ENCODE peak calls at places on chromosomes 3 and 15, in nine cellular contexts. One of them, this sample, is unnamed.

GRCh38 chr3:194203482-194204035 is 67.6 kb downstream of the HES1 start:
- DNase-seq in GM23338: peak; percentile 40
- DNase-seq in stomach: no peak
- DNase-seq in spleen: no peak
- DNase-seq in HCT116: no peak
- DNase-seq in HepG2: no peak
- DNase-seq in vagina: no peak
- DNase-seq in transverse colon: no peak
- DNase-seq in Panc1: no peak
- DNase-seq in this sample: no peak

GRCh38 chr15:96585634-96586386 is 255.3 kb downstream of the NR2F2 start:
- DNase-seq in GM23338: peak; percentile 24
- DNase-seq in stomach: no peak
- DNase-seq in spleen: no peak
- DNase-seq in HCT116: no peak
- DNase-seq in HepG2: no peak
- DNase-seq in vagina: no peak
- DNase-seq in transverse colon: no peak
- DNase-seq in Panc1: no peak
- DNase-seq in this sample: no peak

GRCh38 chr15:55742498-55742926 is 440 bp downstream of the PRTG start:
- DNase-seq in GM23338: peak; percentile 23
- DNase-seq in stomach: no peak
- DNase-seq in spleen: no peak
- DNase-seq in HCT116: no peak
- DNase-seq in HepG2: no peak
- DNase-seq in vagina: no peak
- DNase-seq in transverse colon: peak; percentile 13
- DNase-seq in Panc1: no peak
- DNase-seq in this sample: no peak

GRCh38 chr3:183533410-183534132 is 21.9 kb downstream of the KLHL6 start:
- DNase-seq in GM23338: peak; percentile 61
- DNase-seq in stomach: no peak
- DNase-seq in spleen: no peak
- DNase-seq in HCT116: no peak
- DNase-seq in HepG2: no peak
- DNase-seq in vagina: no peak
- DNase-seq in transverse colon: peak; percentile 52
- DNase-seq in Panc1: no peak
- DNase-seq in this sample: no peak

GRCh38 chr15:90851114-90851513 is 17.3 kb upstream of the FURIN start:
- DNase-seq in GM23338: no peak
- DNase-seq in stomach: no peak
- DNase-seq in spleen: no peak
- DNase-seq in HCT116: no peak
- DNase-seq in HepG2: no peak
- DNase-seq in vagina: no peak
- DNase-seq in transverse colon: no peak
- DNase-seq in Panc1: no peak
- DNase-seq in this sample: no peak

GRCh38 chr3:42056840-42057239 is 34.3 kb upstream of the TRAK1 start:
- DNase-seq in GM23338: no peak
- DNase-seq in stomach: no peak
- DNase-seq in spleen: no peak
- DNase-seq in HCT116: no peak
- DNase-seq in HepG2: no peak
- DNase-seq in vagina: no peak
- DNase-seq in transverse colon: peak; percentile 3
- DNase-seq in Panc1: no peak
- DNase-seq in this sample: no peak

GRCh38 chr3:51873876-51874275 is 1.5 kb downstream of the IQCF5 start:
- DNase-seq in GM23338: no peak
- DNase-seq in stomach: no peak
- DNase-seq in spleen: no peak
- DNase-seq in HCT116: no peak
- DNase-seq in HepG2: no peak
- DNase-seq in vagina: no peak
- DNase-seq in transverse colon: no peak
- DNase-seq in Panc1: no peak
- DNase-seq in this sample: no peak

GRCh38 chr3:106206165-106206564 is 337.4 kb upstream of the CBLB start:
- DNase-seq in GM23338: peak; percentile 47
- DNase-seq in stomach: no peak
- DNase-seq in spleen: no peak
- DNase-seq in HCT116: no peak
- DNase-seq in HepG2: no peak
- DNase-seq in vagina: no peak
- DNase-seq in transverse colon: no peak
- DNase-seq in Panc1: no peak
- DNase-seq in this sample: no peak

GRCh38 chr15:77183066-77183465 is 112.2 kb upstream of the TSPAN3 start:
- DNase-seq in GM23338: no peak
- DNase-seq in stomach: no peak
- DNase-seq in spleen: no peak
- DNase-seq in HCT116: no peak
- DNase-seq in HepG2: no peak
- DNase-seq in vagina: no peak
- DNase-seq in transverse colon: no peak
- DNase-seq in Panc1: no peak
- DNase-seq in this sample: no peak

GRCh38 chr3:40312661-40313226 is 3.2 kb downstream of the EIF1B start:
- DNase-seq in GM23338: no peak
- DNase-seq in stomach: no peak
- DNase-seq in spleen: no peak
- DNase-seq in HCT116: no peak
- DNase-seq in HepG2: no peak
- DNase-seq in vagina: no peak
- DNase-seq in transverse colon: no peak
- DNase-seq in Panc1: no peak
- DNase-seq in this sample: no peak
- H3K27me3 ChIP-seq in GM23338: no peaks in the 10 kb centered on the region
- H3K27me3 ChIP-seq in stomach: no peaks in the 10 kb centered on the region
- H3K27me3 ChIP-seq in spleen: no peaks in the 10 kb centered on the region
- H3K27me3 ChIP-seq in HCT116: no peaks in the 10 kb centered on the region
- H3K27me3 ChIP-seq in HepG2: no peaks in the 10 kb centered on the region
- H3K27me3 ChIP-seq in vagina: no peaks in the 10 kb centered on the region
- H3K27me3 ChIP-seq in transverse colon: no peaks in the 10 kb centered on the region
- H3K27me3 ChIP-seq in Panc1: no peaks in the 10 kb centered on the region
- H3K27me3 ChIP-seq in this sample: no peaks in the 10 kb centered on the region

GRCh38 chr15:94526071-94526689 is 294.8 kb downstream of the MCTP2 start:
- DNase-seq in GM23338: peak; percentile 74
- DNase-seq in stomach: no peak
- DNase-seq in spleen: no peak
- DNase-seq in HCT116: peak; percentile 19
- DNase-seq in HepG2: no peak
- DNase-seq in vagina: no peak
- DNase-seq in transverse colon: no peak
- DNase-seq in Panc1: no peak
- DNase-seq in this sample: no peak
- H3K4me1 ChIP-seq in GM23338: peaks cover 10% of the 10 kb centered on the region
- H3K4me1 ChIP-seq in stomach: no peaks in the 10 kb centered on the region
- H3K4me1 ChIP-seq in spleen: peaks cover 5% of the 10 kb centered on the region
- H3K4me1 ChIP-seq in HCT116: no peaks in the 10 kb centered on the region
- H3K4me1 ChIP-seq in HepG2: no peaks in the 10 kb centered on the region
- H3K4me1 ChIP-seq in vagina: no peaks in the 10 kb centered on the region
- H3K4me1 ChIP-seq in transverse colon: no peaks in the 10 kb centered on the region
- H3K4me1 ChIP-seq in Panc1: no peaks in the 10 kb centered on the region
- H3K4me1 ChIP-seq in this sample: no peaks in the 10 kb centered on the region

GRCh38 chr3:169787120-169787519 is 13.9 kb downstream of the MYNN start:
- DNase-seq in GM23338: no peak
- DNase-seq in stomach: no peak
- DNase-seq in spleen: no peak
- DNase-seq in HCT116: no peak
- DNase-seq in HepG2: no peak
- DNase-seq in vagina: no peak
- DNase-seq in transverse colon: no peak
- DNase-seq in Panc1: no peak
- DNase-seq in this sample: no peak

GRCh38 chr3:169780738-169781137 is 7.5 kb downstream of the MYNN start:
- DNase-seq in GM23338: no peak
- DNase-seq in stomach: no peak
- DNase-seq in spleen: no peak
- DNase-seq in HCT116: no peak
- DNase-seq in HepG2: no peak
- DNase-seq in vagina: no peak
- DNase-seq in transverse colon: no peak
- DNase-seq in Panc1: no peak
- DNase-seq in this sample: no peak

GRCh38 chr3:169777822-169778221 is 4.6 kb downstream of the MYNN start:
- DNase-seq in GM23338: no peak
- DNase-seq in stomach: no peak
- DNase-seq in spleen: no peak
- DNase-seq in HCT116: no peak
- DNase-seq in HepG2: no peak
- DNase-seq in vagina: no peak
- DNase-seq in transverse colon: no peak
- DNase-seq in Panc1: no peak
- DNase-seq in this sample: no peak

GRCh38 chr3:169781209-169781855 is 8.1 kb downstream of the MYNN start:
- DNase-seq in GM23338: no peak
- DNase-seq in stomach: no peak
- DNase-seq in spleen: no peak
- DNase-seq in HCT116: no peak
- DNase-seq in HepG2: no peak
- DNase-seq in vagina: no peak
- DNase-seq in transverse colon: no peak
- DNase-seq in Panc1: no peak
- DNase-seq in this sample: no peak
- TF ChIP-seq POLR2AphosphoS5 in GM23338: no peak
- TF ChIP-seq POLR2AphosphoS5 in stomach: no peak
- TF ChIP-seq POLR2AphosphoS5 in spleen: no peak
- TF ChIP-seq POLR2AphosphoS5 in HCT116: no peak
- TF ChIP-seq POLR2AphosphoS5 in HepG2: no peak
- TF ChIP-seq POLR2AphosphoS5 in vagina: no peak
- TF ChIP-seq POLR2AphosphoS5 in transverse colon: no peak
- TF ChIP-seq POLR2AphosphoS5 in Panc1: no peak
- TF ChIP-seq POLR2AphosphoS5 in this sample: no peak

GRCh38 chr3:127637546-127637945 is 8.6 kb downstream of the PODXL2 start:
- DNase-seq in GM23338: no peak
- DNase-seq in stomach: no peak
- DNase-seq in spleen: no peak
- DNase-seq in HCT116: no peak
- DNase-seq in HepG2: no peak
- DNase-seq in vagina: no peak
- DNase-seq in transverse colon: no peak
- DNase-seq in Panc1: no peak
- DNase-seq in this sample: no peak

GRCh38 chr3:127632035-127632434 is 3.0 kb downstream of the PODXL2 start:
- DNase-seq in GM23338: no peak
- DNase-seq in stomach: no peak
- DNase-seq in spleen: no peak
- DNase-seq in HCT116: no peak
- DNase-seq in HepG2: no peak
- DNase-seq in vagina: no peak
- DNase-seq in transverse colon: no peak
- DNase-seq in Panc1: no peak
- DNase-seq in this sample: no peak

GRCh38 chr3:127637971-127638370 is 9.0 kb downstream of the PODXL2 start:
- DNase-seq in GM23338: no peak
- DNase-seq in stomach: no peak
- DNase-seq in spleen: no peak
- DNase-seq in HCT116: no peak
- DNase-seq in HepG2: no peak
- DNase-seq in vagina: no peak
- DNase-seq in transverse colon: no peak
- DNase-seq in Panc1: no peak
- DNase-seq in this sample: no peak

GRCh38 chr3:127632441-127632840 is 3.5 kb downstream of the PODXL2 start:
- DNase-seq in GM23338: no peak
- DNase-seq in stomach: no peak
- DNase-seq in spleen: no peak
- DNase-seq in HCT116: no peak
- DNase-seq in HepG2: no peak
- DNase-seq in vagina: no peak
- DNase-seq in transverse colon: no peak
- DNase-seq in Panc1: no peak
- DNase-seq in this sample: no peak

GRCh38 chr3:127634653-127635052 is 5.7 kb downstream of the PODXL2 start:
- DNase-seq in GM23338: no peak
- DNase-seq in stomach: no peak
- DNase-seq in spleen: no peak
- DNase-seq in HCT116: no peak
- DNase-seq in HepG2: no peak
- DNase-seq in vagina: no peak
- DNase-seq in transverse colon: no peak
- DNase-seq in Panc1: no peak
- DNase-seq in this sample: no peak
- H3K27me3 ChIP-seq in GM23338: peaks cover 7% of the 10 kb centered on the region
- H3K27me3 ChIP-seq in stomach: peaks cover 12% of the 10 kb centered on the region
- H3K27me3 ChIP-seq in spleen: no peaks in the 10 kb centered on the region
- H3K27me3 ChIP-seq in HCT116: no peaks in the 10 kb centered on the region
- H3K27me3 ChIP-seq in HepG2: no peaks in the 10 kb centered on the region
- H3K27me3 ChIP-seq in vagina: no peaks in the 10 kb centered on the region
- H3K27me3 ChIP-seq in transverse colon: no peaks in the 10 kb centered on the region
- H3K27me3 ChIP-seq in Panc1: peaks cover 4% of the 10 kb centered on the region
- H3K27me3 ChIP-seq in this sample: no peaks in the 10 kb centered on the region

GRCh38 chr15:70017025-70017424 is 80.7 kb downstream of the TLE3 start:
- DNase-seq in GM23338: no peak
- DNase-seq in stomach: no peak
- DNase-seq in spleen: peak; percentile 29
- DNase-seq in HCT116: no peak
- DNase-seq in HepG2: no peak
- DNase-seq in vagina: no peak
- DNase-seq in transverse colon: no peak
- DNase-seq in Panc1: no peak
- DNase-seq in this sample: no peak

GRCh38 chr15:70020229-70020628 is 77.5 kb downstream of the TLE3 start:
- DNase-seq in GM23338: no peak
- DNase-seq in stomach: no peak
- DNase-seq in spleen: no peak
- DNase-seq in HCT116: no peak
- DNase-seq in HepG2: no peak
- DNase-seq in vagina: no peak
- DNase-seq in transverse colon: no peak
- DNase-seq in Panc1: no peak
- DNase-seq in this sample: no peak

GRCh38 chr15:70016511-70016994 is 81.2 kb downstream of the TLE3 start:
- DNase-seq in GM23338: no peak
- DNase-seq in stomach: no peak
- DNase-seq in spleen: peak; percentile 76
- DNase-seq in HCT116: no peak
- DNase-seq in HepG2: no peak
- DNase-seq in vagina: no peak
- DNase-seq in transverse colon: peak; percentile 38
- DNase-seq in Panc1: no peak
- DNase-seq in this sample: no peak

GRCh38 chr15:70018646-70019600 is 78.8 kb downstream of the TLE3 start:
- DNase-seq in GM23338: no peak
- DNase-seq in stomach: no peak
- DNase-seq in spleen: peak; percentile 41
- DNase-seq in HCT116: no peak
- DNase-seq in HepG2: no peak
- DNase-seq in vagina: no peak
- DNase-seq in transverse colon: peak; percentile 26
- DNase-seq in Panc1: no peak
- DNase-seq in this sample: no peak

GRCh38 chr15:70017796-70018195 is 79.9 kb downstream of the TLE3 start:
- DNase-seq in GM23338: no peak
- DNase-seq in stomach: no peak
- DNase-seq in spleen: peak; percentile 19
- DNase-seq in HCT116: no peak
- DNase-seq in HepG2: no peak
- DNase-seq in vagina: no peak
- DNase-seq in transverse colon: no peak
- DNase-seq in Panc1: no peak
- DNase-seq in this sample: no peak
- H3K4me1 ChIP-seq in GM23338: peaks cover 13% of the 10 kb centered on the region
- H3K4me1 ChIP-seq in stomach: peaks cover 2% of the 10 kb centered on the region
- H3K4me1 ChIP-seq in spleen: peaks cover 56% of the 10 kb centered on the region
- H3K4me1 ChIP-seq in HCT116: no peaks in the 10 kb centered on the region
- H3K4me1 ChIP-seq in HepG2: no peaks in the 10 kb centered on the region
- H3K4me1 ChIP-seq in vagina: no peaks in the 10 kb centered on the region
- H3K4me1 ChIP-seq in transverse colon: no peaks in the 10 kb centered on the region
- H3K4me1 ChIP-seq in Panc1: no peaks in the 10 kb centered on the region
- H3K4me1 ChIP-seq in this sample: no peaks in the 10 kb centered on the region